ENCODE peak calls at places on chromosomes 6 and 20, in ten cellular contexts. B, Q, C, O, J, Y, F, Z, D and S are unnamed samples.

GRCh38 chr6:53547815-53548496 is 3.1 kb upstream of the GCLC start:
- DNase-seq in C (peak), B (peak), Y (peak), J (peak), D (peak), Q (peak), O (peak), F (peak), Z (peak), S (peak)

GRCh38 chr6:159969204-159969912 is 476 bp downstream of the IGF2R start:
- DNase-seq in O (peak), Q (peak), Y (peak), Z (peak), J (no peak), D (peak), B (no peak), F (peak), C (no peak), S (no peak)

GRCh38 chr6:116278853-116279231 is 888 bp downstream of the TSPYL1 start:
- DNase-seq in D (no peak), O (no peak), Y (no peak), J (no peak), Z (no peak), B (peak), C (no peak), Q (no peak), F (peak), S (no peak)

GRCh38 chr6:170200458-170200891 is 90.4 kb downstream of the DLL1 start:
- DNase-seq in B (peak), F (no peak), Z (no peak), C (no peak), Y (no peak), O (no peak), J (no peak), D (no peak), Q (no peak), S (no peak)

GRCh38 chr20:41048475-41049242 is 20.0 kb downstream of the TOP1 start:
- DNase-seq in Q (peak), C (no peak), B (no peak), J (no peak), O (no peak), F (no peak), Y (no peak), Z (no peak), D (no peak), S (no peak)

GRCh38 chr6:111503194-111503593 is 20.2 kb upstream of the REV3L start:
- DNase-seq in Q (peak), C (no peak), O (no peak), F (peak), Y (no peak), Z (no peak), B (peak), D (no peak), J (no peak), S (no peak)

GRCh38 chr6:156866181-156866862 is 89.1 kb downstream of the ARID1B start:
- DNase-seq in O (peak), J (no peak), D (no peak), Q (no peak), Y (no peak), F (no peak), C (no peak), Z (no peak), B (peak), S (no peak)

GRCh38 chr6:157392927-157393666 is 12.1 kb downstream of the ZDHHC14 start:
- DNase-seq in Q (no peak), F (peak), C (no peak), J (no peak), D (no peak), O (no peak), B (no peak), Y (peak), Z (no peak), S (no peak)

GRCh38 chr20:52212943-52213342 is 21.4 kb upstream of the ZFP64 start:
- DNase-seq in D (no peak), Z (no peak), B (no peak), F (no peak), Q (no peak), Y (no peak), O (no peak), C (no peak), J (no peak), S (no peak)

GRCh38 chr6:115796061-115796460 is 264.6 kb downstream of the FRK start:
- DNase-seq in Z (no peak), C (no peak), Q (no peak), F (no peak), Y (no peak), B (no peak), J (peak), O (peak), D (no peak), S (no peak)

GRCh38 chr6:40714143-40714542 is 127.0 kb upstream of the LRFN2 start:
- DNase-seq in C (no peak), B (no peak), Q (no peak), O (no peak), Y (no peak), F (no peak), J (no peak), Z (no peak), D (no peak), S (no peak)

GRCh38 chr6:119308048-119308570 is 41.5 kb downstream of the MAN1A1 start:
- DNase-seq in Y (no peak), C (peak), J (peak), O (peak), Q (no peak), Z (no peak), D (no peak), F (peak), B (peak), S (no peak)

GRCh38 chr20:62496525-62497218 is 20.9 kb upstream of the GATA5 start:
- DNase-seq in Z (no peak), F (no peak), B (no peak), C (no peak), D (no peak), Q (peak), Y (peak), O (no peak), J (no peak), S (no peak)

GRCh38 chr6:139325686-139326085 is 33.9 kb upstream of the TXLNB start:
- DNase-seq in C (no peak), Z (no peak), F (no peak), O (no peak), D (no peak), J (no peak), Y (no peak), Q (no peak), B (no peak), S (no peak)